ENCODE peak calls at places on chromosome 17, in eight cellular contexts. N, Y, Q, R, A, T, Z and D are unnamed samples.

GRCh38 chr17:76805319-76805718 is 62.9 kb upstream of the MGAT5B start:
- DNase-seq in N (no peak), Y (no peak), Q (no peak), R (no peak), A (no peak), T (peak; percentile 53), Z (no peak), D (peak; percentile 22)

GRCh38 chr17:65314212-65314611 is 177.0 kb downstream of the RGS9 start:
- DNase-seq in N (no peak), Y (no peak), Q (no peak), R (no peak), A (no peak), T (no peak), Z (no peak), D (no peak)

GRCh38 chr17:65677932-65678331 is 116.5 kb upstream of the AXIN2 start:
- DNase-seq in N (no peak), Y (no peak), Q (no peak), R (no peak), A (no peak), T (no peak), Z (no peak), D (peak; percentile 8)

GRCh38 chr17:67004191-67004590 is 39.7 kb downstream of the CACNG4 start:
- DNase-seq in N (no peak), Y (no peak), Q (no peak), R (no peak), A (no peak), T (no peak), Z (no peak), D (no peak)

GRCh38 chr17:28842282-28843012 is at the start of gene FAM222B:
- DNase-seq in N (peak; percentile 92), Y (peak; percentile 78), Q (peak; percentile 86), R (peak; percentile 81), A (peak; percentile 75), T (peak; percentile 76), Z (peak; percentile 80), D (peak; percentile 78)

GRCh38 chr17:72404872-72405271 is 284.1 kb downstream of the SOX9 start:
- DNase-seq in N (no peak), Y (no peak), Q (no peak), R (no peak), A (no peak), T (no peak), Z (no peak), D (peak; percentile 18)

GRCh38 chr17:57674894-57675293 is 70.2 kb downstream of the CCDC182 start:
- DNase-seq in N (no peak), Y (peak; percentile 4), Q (no peak), R (no peak), A (no peak), T (no peak), Z (no peak), D (no peak)

GRCh38 chr17:29212681-29213121 is 32.5 kb upstream of the MYO18A start:
- DNase-seq in N (no peak), Y (no peak), Q (no peak), R (no peak), A (peak; percentile 20), T (peak; percentile 81), Z (no peak), D (no peak)